ENCODE peak calls at places on chromosomes 3 and 15, in ten cellular contexts. One of them, this sample, is unnamed.

GRCh38 chr15:95405447-95405846 is 925.1 kb upstream of the NR2F2 start:
- DNase-seq in lower leg skin: no peak
- DNase-seq in caudate nucleus: no peak
- DNase-seq in activated CD4-positive, alpha-beta T cell treated with anti-CD3 and anti-CD28 coated beads for 1 hour: no peak
- DNase-seq in epithelial cell of esophagus: no peak
- DNase-seq in GM06990: no peak
- DNase-seq in nephron progenitor cell: no peak
- DNase-seq in non-pigmented ciliary epithelial cell: peak
- DNase-seq in stimulated activated CD8-positive, alpha-beta memory T cell treated with anti-CD3 and anti-CD28 coated beads, Interleukin-7, amount 100 ng/mL, for 1 hour: no peak
- DNase-seq in left cardiac atrium: no peak
- DNase-seq in this sample: no peak

GRCh38 chr3:183845608-183846288 is 20.4 kb upstream of the MAP6D1 start:
- DNase-seq in non-pigmented ciliary epithelial cell: no peak
- DNase-seq in nephron progenitor cell: no peak
- DNase-seq in activated CD4-positive, alpha-beta T cell treated with anti-CD3 and anti-CD28 coated beads for 1 hour: no peak
- DNase-seq in caudate nucleus: no peak
- DNase-seq in left cardiac atrium: no peak
- DNase-seq in epithelial cell of esophagus: peak
- DNase-seq in GM06990: no peak
- DNase-seq in stimulated activated CD8-positive, alpha-beta memory T cell treated with anti-CD3 and anti-CD28 coated beads, Interleukin-7, amount 100 ng/mL, for 1 hour: no peak
- DNase-seq in lower leg skin: no peak
- DNase-seq in this sample: no peak

GRCh38 chr3:14204605-14205284 is 26.1 kb downstream of the LSM3 start:
- DNase-seq in activated CD4-positive, alpha-beta T cell treated with anti-CD3 and anti-CD28 coated beads for 1 hour: no peak
- DNase-seq in epithelial cell of esophagus: no peak
- DNase-seq in nephron progenitor cell: no peak
- DNase-seq in GM06990: no peak
- DNase-seq in stimulated activated CD8-positive, alpha-beta memory T cell treated with anti-CD3 and anti-CD28 coated beads, Interleukin-7, amount 100 ng/mL, for 1 hour: no peak
- DNase-seq in left cardiac atrium: peak
- DNase-seq in caudate nucleus: no peak
- DNase-seq in lower leg skin: peak
- DNase-seq in non-pigmented ciliary epithelial cell: no peak
- DNase-seq in this sample: no peak

GRCh38 chr15:38065721-38066120 is 131.3 kb downstream of the TMCO5A start:
- DNase-seq in lower leg skin: no peak
- DNase-seq in non-pigmented ciliary epithelial cell: no peak
- DNase-seq in activated CD4-positive, alpha-beta T cell treated with anti-CD3 and anti-CD28 coated beads for 1 hour: no peak
- DNase-seq in epithelial cell of esophagus: peak
- DNase-seq in GM06990: no peak
- DNase-seq in nephron progenitor cell: no peak
- DNase-seq in left cardiac atrium: no peak
- DNase-seq in stimulated activated CD8-positive, alpha-beta memory T cell treated with anti-CD3 and anti-CD28 coated beads, Interleukin-7, amount 100 ng/mL, for 1 hour: no peak
- DNase-seq in caudate nucleus: no peak
- DNase-seq in this sample: no peak

GRCh38 chr15:85289677-85290365 is 90.6 kb upstream of the AKAP13 start:
- DNase-seq in non-pigmented ciliary epithelial cell: no peak
- DNase-seq in stimulated activated CD8-positive, alpha-beta memory T cell treated with anti-CD3 and anti-CD28 coated beads, Interleukin-7, amount 100 ng/mL, for 1 hour: no peak
- DNase-seq in GM06990: no peak
- DNase-seq in caudate nucleus: no peak
- DNase-seq in lower leg skin: peak
- DNase-seq in activated CD4-positive, alpha-beta T cell treated with anti-CD3 and anti-CD28 coated beads for 1 hour: no peak
- DNase-seq in left cardiac atrium: peak
- DNase-seq in epithelial cell of esophagus: peak
- DNase-seq in nephron progenitor cell: peak
- DNase-seq in this sample: no peak

GRCh38 chr3:150330872-150331271 is 77.2 kb upstream of the TSC22D2 start:
- DNase-seq in non-pigmented ciliary epithelial cell: no peak
- DNase-seq in left cardiac atrium: no peak
- DNase-seq in activated CD4-positive, alpha-beta T cell treated with anti-CD3 and anti-CD28 coated beads for 1 hour: no peak
- DNase-seq in epithelial cell of esophagus: no peak
- DNase-seq in stimulated activated CD8-positive, alpha-beta memory T cell treated with anti-CD3 and anti-CD28 coated beads, Interleukin-7, amount 100 ng/mL, for 1 hour: no peak
- DNase-seq in lower leg skin: no peak
- DNase-seq in GM06990: no peak
- DNase-seq in caudate nucleus: no peak
- DNase-seq in nephron progenitor cell: no peak
- DNase-seq in this sample: no peak

GRCh38 chr15:58247803-58248503 is 109.8 kb downstream of the AQP9 start:
- DNase-seq in caudate nucleus: no peak
- DNase-seq in GM06990: no peak
- DNase-seq in epithelial cell of esophagus: no peak
- DNase-seq in nephron progenitor cell: no peak
- DNase-seq in non-pigmented ciliary epithelial cell: no peak
- DNase-seq in stimulated activated CD8-positive, alpha-beta memory T cell treated with anti-CD3 and anti-CD28 coated beads, Interleukin-7, amount 100 ng/mL, for 1 hour: no peak
- DNase-seq in activated CD4-positive, alpha-beta T cell treated with anti-CD3 and anti-CD28 coated beads for 1 hour: no peak
- DNase-seq in left cardiac atrium: peak
- DNase-seq in lower leg skin: peak
- DNase-seq in this sample: no peak

GRCh38 chr3:66803206-66803605 is 194.9 kb upstream of the KBTBD8 start:
- DNase-seq in nephron progenitor cell: no peak
- DNase-seq in epithelial cell of esophagus: no peak
- DNase-seq in caudate nucleus: no peak
- DNase-seq in activated CD4-positive, alpha-beta T cell treated with anti-CD3 and anti-CD28 coated beads for 1 hour: no peak
- DNase-seq in left cardiac atrium: no peak
- DNase-seq in non-pigmented ciliary epithelial cell: no peak
- DNase-seq in stimulated activated CD8-positive, alpha-beta memory T cell treated with anti-CD3 and anti-CD28 coated beads, Interleukin-7, amount 100 ng/mL, for 1 hour: no peak
- DNase-seq in lower leg skin: no peak
- DNase-seq in GM06990: no peak
- DNase-seq in this sample: no peak

GRCh38 chr15:76674883-76675282 is 230.3 kb downstream of the SCAPER start:
- DNase-seq in non-pigmented ciliary epithelial cell: peak
- DNase-seq in activated CD4-positive, alpha-beta T cell treated with anti-CD3 and anti-CD28 coated beads for 1 hour: no peak
- DNase-seq in GM06990: no peak
- DNase-seq in stimulated activated CD8-positive, alpha-beta memory T cell treated with anti-CD3 and anti-CD28 coated beads, Interleukin-7, amount 100 ng/mL, for 1 hour: no peak
- DNase-seq in left cardiac atrium: no peak
- DNase-seq in nephron progenitor cell: no peak
- DNase-seq in epithelial cell of esophagus: peak
- DNase-seq in caudate nucleus: no peak
- DNase-seq in lower leg skin: no peak
- DNase-seq in this sample: peak

GRCh38 chr3:37628711-37629301 is 232.9 kb upstream of the CTDSPL start:
- DNase-seq in nephron progenitor cell: no peak
- DNase-seq in caudate nucleus: no peak
- DNase-seq in GM06990: no peak
- DNase-seq in lower leg skin: no peak
- DNase-seq in epithelial cell of esophagus: no peak
- DNase-seq in activated CD4-positive, alpha-beta T cell treated with anti-CD3 and anti-CD28 coated beads for 1 hour: no peak
- DNase-seq in stimulated activated CD8-positive, alpha-beta memory T cell treated with anti-CD3 and anti-CD28 coated beads, Interleukin-7, amount 100 ng/mL, for 1 hour: no peak
- DNase-seq in non-pigmented ciliary epithelial cell: no peak
- DNase-seq in left cardiac atrium: no peak
- DNase-seq in this sample: peak

GRCh38 chr3:158167737-158168469 is 58.0 kb downstream of the RSRC1 start:
- DNase-seq in activated CD4-positive, alpha-beta T cell treated with anti-CD3 and anti-CD28 coated beads for 1 hour: no peak
- DNase-seq in GM06990: no peak
- DNase-seq in stimulated activated CD8-positive, alpha-beta memory T cell treated with anti-CD3 and anti-CD28 coated beads, Interleukin-7, amount 100 ng/mL, for 1 hour: no peak
- DNase-seq in caudate nucleus: no peak
- DNase-seq in non-pigmented ciliary epithelial cell: peak
- DNase-seq in nephron progenitor cell: no peak
- DNase-seq in epithelial cell of esophagus: peak
- DNase-seq in lower leg skin: no peak
- DNase-seq in left cardiac atrium: no peak
- DNase-seq in this sample: peak

GRCh38 chr3:16529264-16529663 is 15.8 kb upstream of the RFTN1 start:
- DNase-seq in GM06990: no peak
- DNase-seq in left cardiac atrium: no peak
- DNase-seq in nephron progenitor cell: no peak
- DNase-seq in stimulated activated CD8-positive, alpha-beta memory T cell treated with anti-CD3 and anti-CD28 coated beads, Interleukin-7, amount 100 ng/mL, for 1 hour: no peak
- DNase-seq in non-pigmented ciliary epithelial cell: no peak
- DNase-seq in activated CD4-positive, alpha-beta T cell treated with anti-CD3 and anti-CD28 coated beads for 1 hour: no peak
- DNase-seq in lower leg skin: no peak
- DNase-seq in epithelial cell of esophagus: no peak
- DNase-seq in caudate nucleus: no peak
- DNase-seq in this sample: no peak

GRCh38 chr15:98844261-98844660 is 163.3 kb downstream of the PGPEP1L start:
- DNase-seq in epithelial cell of esophagus: no peak
- DNase-seq in nephron progenitor cell: no peak
- DNase-seq in GM06990: no peak
- DNase-seq in left cardiac atrium: no peak
- DNase-seq in stimulated activated CD8-positive, alpha-beta memory T cell treated with anti-CD3 and anti-CD28 coated beads, Interleukin-7, amount 100 ng/mL, for 1 hour: no peak
- DNase-seq in caudate nucleus: no peak
- DNase-seq in non-pigmented ciliary epithelial cell: no peak
- DNase-seq in activated CD4-positive, alpha-beta T cell treated with anti-CD3 and anti-CD28 coated beads for 1 hour: no peak
- DNase-seq in lower leg skin: no peak
- DNase-seq in this sample: no peak

GRCh38 chr3:190265795-190266194 is 56.5 kb downstream of the CLDN1 start:
- DNase-seq in left cardiac atrium: no peak
- DNase-seq in nephron progenitor cell: no peak
- DNase-seq in caudate nucleus: no peak
- DNase-seq in lower leg skin: peak
- DNase-seq in activated CD4-positive, alpha-beta T cell treated with anti-CD3 and anti-CD28 coated beads for 1 hour: no peak
- DNase-seq in non-pigmented ciliary epithelial cell: peak
- DNase-seq in epithelial cell of esophagus: peak
- DNase-seq in stimulated activated CD8-positive, alpha-beta memory T cell treated with anti-CD3 and anti-CD28 coated beads, Interleukin-7, amount 100 ng/mL, for 1 hour: no peak
- DNase-seq in GM06990: no peak
- DNase-seq in this sample: peak

GRCh38 chr15:34986326-34987181 is 1.5 kb downstream of the ZNF770 start:
- DNase-seq in lower leg skin: no peak
- DNase-seq in activated CD4-positive, alpha-beta T cell treated with anti-CD3 and anti-CD28 coated beads for 1 hour: no peak
- DNase-seq in epithelial cell of esophagus: peak
- DNase-seq in non-pigmented ciliary epithelial cell: no peak
- DNase-seq in caudate nucleus: no peak
- DNase-seq in GM06990: no peak
- DNase-seq in nephron progenitor cell: peak
- DNase-seq in stimulated activated CD8-positive, alpha-beta memory T cell treated with anti-CD3 and anti-CD28 coated beads, Interleukin-7, amount 100 ng/mL, for 1 hour: no peak
- DNase-seq in left cardiac atrium: no peak
- DNase-seq in this sample: no peak

GRCh38 chr3:71078723-71079525 is 504.6 kb downstream of the FOXP1 start:
- DNase-seq in nephron progenitor cell: no peak
- DNase-seq in activated CD4-positive, alpha-beta T cell treated with anti-CD3 and anti-CD28 coated beads for 1 hour: no peak
- DNase-seq in caudate nucleus: no peak
- DNase-seq in epithelial cell of esophagus: no peak
- DNase-seq in left cardiac atrium: no peak
- DNase-seq in GM06990: no peak
- DNase-seq in stimulated activated CD8-positive, alpha-beta memory T cell treated with anti-CD3 and anti-CD28 coated beads, Interleukin-7, amount 100 ng/mL, for 1 hour: no peak
- DNase-seq in non-pigmented ciliary epithelial cell: no peak
- DNase-seq in lower leg skin: no peak
- DNase-seq in this sample: no peak

GRCh38 chr15:29822100-29822684 is at the start of gene TJP1:
- DNase-seq in GM06990: no peak
- DNase-seq in non-pigmented ciliary epithelial cell: no peak
- DNase-seq in nephron progenitor cell: peak
- DNase-seq in caudate nucleus: peak
- DNase-seq in activated CD4-positive, alpha-beta T cell treated with anti-CD3 and anti-CD28 coated beads for 1 hour: no peak
- DNase-seq in left cardiac atrium: peak
- DNase-seq in epithelial cell of esophagus: peak
- DNase-seq in stimulated activated CD8-positive, alpha-beta memory T cell treated with anti-CD3 and anti-CD28 coated beads, Interleukin-7, amount 100 ng/mL, for 1 hour: no peak
- DNase-seq in lower leg skin: peak
- DNase-seq in this sample: no peak

GRCh38 chr3:171321241-171321640 is 139.0 kb downstream of the TNIK start:
- DNase-seq in non-pigmented ciliary epithelial cell: no peak
- DNase-seq in activated CD4-positive, alpha-beta T cell treated with anti-CD3 and anti-CD28 coated beads for 1 hour: no peak
- DNase-seq in left cardiac atrium: no peak
- DNase-seq in lower leg skin: no peak
- DNase-seq in epithelial cell of esophagus: no peak
- DNase-seq in GM06990: no peak
- DNase-seq in nephron progenitor cell: no peak
- DNase-seq in caudate nucleus: no peak
- DNase-seq in stimulated activated CD8-positive, alpha-beta memory T cell treated with anti-CD3 and anti-CD28 coated beads, Interleukin-7, amount 100 ng/mL, for 1 hour: no peak
- DNase-seq in this sample: no peak

GRCh38 chr15:77033417-77033728 is 37.5 kb downstream of the TSPAN3 start:
- DNase-seq in GM06990: no peak
- DNase-seq in non-pigmented ciliary epithelial cell: no peak
- DNase-seq in caudate nucleus: no peak
- DNase-seq in lower leg skin: no peak
- DNase-seq in nephron progenitor cell: no peak
- DNase-seq in stimulated activated CD8-positive, alpha-beta memory T cell treated with anti-CD3 and anti-CD28 coated beads, Interleukin-7, amount 100 ng/mL, for 1 hour: no peak
- DNase-seq in activated CD4-positive, alpha-beta T cell treated with anti-CD3 and anti-CD28 coated beads for 1 hour: no peak
- DNase-seq in left cardiac atrium: no peak
- DNase-seq in epithelial cell of esophagus: no peak
- DNase-seq in this sample: no peak

GRCh38 chr3:72227536-72228070 is 442.7 kb upstream of the PROK2 start:
- DNase-seq in caudate nucleus: no peak
- DNase-seq in lower leg skin: no peak
- DNase-seq in GM06990: no peak
- DNase-seq in epithelial cell of esophagus: no peak
- DNase-seq in left cardiac atrium: no peak
- DNase-seq in nephron progenitor cell: no peak
- DNase-seq in stimulated activated CD8-positive, alpha-beta memory T cell treated with anti-CD3 and anti-CD28 coated beads, Interleukin-7, amount 100 ng/mL, for 1 hour: no peak
- DNase-seq in activated CD4-positive, alpha-beta T cell treated with anti-CD3 and anti-CD28 coated beads for 1 hour: no peak
- DNase-seq in non-pigmented ciliary epithelial cell: no peak
- DNase-seq in this sample: no peak

GRCh38 chr3:16455946-16456345 is 57.6 kb downstream of the RFTN1 start:
- DNase-seq in epithelial cell of esophagus: no peak
- DNase-seq in nephron progenitor cell: no peak
- DNase-seq in stimulated activated CD8-positive, alpha-beta memory T cell treated with anti-CD3 and anti-CD28 coated beads, Interleukin-7, amount 100 ng/mL, for 1 hour: no peak
- DNase-seq in GM06990: no peak
- DNase-seq in non-pigmented ciliary epithelial cell: no peak
- DNase-seq in caudate nucleus: no peak
- DNase-seq in lower leg skin: no peak
- DNase-seq in activated CD4-positive, alpha-beta T cell treated with anti-CD3 and anti-CD28 coated beads for 1 hour: no peak
- DNase-seq in left cardiac atrium: no peak
- DNase-seq in this sample: no peak

GRCh38 chr15:73755481-73755880 is 2.3 kb upstream of the INSYN1 start:
- DNase-seq in GM06990: no peak
- DNase-seq in epithelial cell of esophagus: no peak
- DNase-seq in caudate nucleus: no peak
- DNase-seq in left cardiac atrium: no peak
- DNase-seq in nephron progenitor cell: no peak
- DNase-seq in activated CD4-positive, alpha-beta T cell treated with anti-CD3 and anti-CD28 coated beads for 1 hour: no peak
- DNase-seq in stimulated activated CD8-positive, alpha-beta memory T cell treated with anti-CD3 and anti-CD28 coated beads, Interleukin-7, amount 100 ng/mL, for 1 hour: no peak
- DNase-seq in non-pigmented ciliary epithelial cell: no peak
- DNase-seq in lower leg skin: no peak
- DNase-seq in this sample: no peak

GRCh38 chr3:127709320-127710060 is 36.7 kb downstream of the ABTB1 start:
- DNase-seq in GM06990: no peak
- DNase-seq in nephron progenitor cell: no peak
- DNase-seq in stimulated activated CD8-positive, alpha-beta memory T cell treated with anti-CD3 and anti-CD28 coated beads, Interleukin-7, amount 100 ng/mL, for 1 hour: no peak
- DNase-seq in left cardiac atrium: no peak
- DNase-seq in epithelial cell of esophagus: no peak
- DNase-seq in activated CD4-positive, alpha-beta T cell treated with anti-CD3 and anti-CD28 coated beads for 1 hour: no peak
- DNase-seq in non-pigmented ciliary epithelial cell: no peak
- DNase-seq in caudate nucleus: no peak
- DNase-seq in lower leg skin: no peak
- DNase-seq in this sample: no peak

GRCh38 chr15:78047631-78048409 is 29.7 kb downstream of the TBC1D2B start:
- DNase-seq in non-pigmented ciliary epithelial cell: no peak
- DNase-seq in caudate nucleus: no peak
- DNase-seq in epithelial cell of esophagus: no peak
- DNase-seq in activated CD4-positive, alpha-beta T cell treated with anti-CD3 and anti-CD28 coated beads for 1 hour: no peak
- DNase-seq in stimulated activated CD8-positive, alpha-beta memory T cell treated with anti-CD3 and anti-CD28 coated beads, Interleukin-7, amount 100 ng/mL, for 1 hour: no peak
- DNase-seq in nephron progenitor cell: no peak
- DNase-seq in lower leg skin: peak
- DNase-seq in left cardiac atrium: peak
- DNase-seq in GM06990: no peak
- DNase-seq in this sample: no peak

GRCh38 chr3:194327414-194328079 is 23.6 kb downstream of the CPN2 start:
- DNase-seq in epithelial cell of esophagus: peak
- DNase-seq in stimulated activated CD8-positive, alpha-beta memory T cell treated with anti-CD3 and anti-CD28 coated beads, Interleukin-7, amount 100 ng/mL, for 1 hour: no peak
- DNase-seq in left cardiac atrium: no peak
- DNase-seq in caudate nucleus: no peak
- DNase-seq in non-pigmented ciliary epithelial cell: no peak
- DNase-seq in lower leg skin: no peak
- DNase-seq in nephron progenitor cell: no peak
- DNase-seq in activated CD4-positive, alpha-beta T cell treated with anti-CD3 and anti-CD28 coated beads for 1 hour: no peak
- DNase-seq in GM06990: no peak
- DNase-seq in this sample: no peak

GRCh38 chr3:32816439-32817194 is 1.2 kb upstream of the TRIM71 start:
- DNase-seq in non-pigmented ciliary epithelial cell: no peak
- DNase-seq in epithelial cell of esophagus: peak
- DNase-seq in activated CD4-positive, alpha-beta T cell treated with anti-CD3 and anti-CD28 coated beads for 1 hour: no peak
- DNase-seq in lower leg skin: no peak
- DNase-seq in left cardiac atrium: no peak
- DNase-seq in GM06990: peak
- DNase-seq in nephron progenitor cell: peak
- DNase-seq in stimulated activated CD8-positive, alpha-beta memory T cell treated with anti-CD3 and anti-CD28 coated beads, Interleukin-7, amount 100 ng/mL, for 1 hour: no peak
- DNase-seq in caudate nucleus: peak
- DNase-seq in this sample: peak

GRCh38 chr3:141243295-141243707 is 11.7 kb downstream of the PXYLP1 start:
- DNase-seq in GM06990: no peak
- DNase-seq in non-pigmented ciliary epithelial cell: no peak
- DNase-seq in activated CD4-positive, alpha-beta T cell treated with anti-CD3 and anti-CD28 coated beads for 1 hour: peak
- DNase-seq in lower leg skin: no peak
- DNase-seq in caudate nucleus: peak
- DNase-seq in epithelial cell of esophagus: peak
- DNase-seq in stimulated activated CD8-positive, alpha-beta memory T cell treated with anti-CD3 and anti-CD28 coated beads, Interleukin-7, amount 100 ng/mL, for 1 hour: no peak
- DNase-seq in nephron progenitor cell: peak
- DNase-seq in left cardiac atrium: no peak
- DNase-seq in this sample: no peak

GRCh38 chr15:66269326-66270090 is 16.0 kb upstream of the MEGF11 start:
- DNase-seq in GM06990: no peak
- DNase-seq in non-pigmented ciliary epithelial cell: no peak
- DNase-seq in lower leg skin: no peak
- DNase-seq in epithelial cell of esophagus: peak
- DNase-seq in caudate nucleus: no peak
- DNase-seq in nephron progenitor cell: peak
- DNase-seq in activated CD4-positive, alpha-beta T cell treated with anti-CD3 and anti-CD28 coated beads for 1 hour: no peak
- DNase-seq in left cardiac atrium: no peak
- DNase-seq in stimulated activated CD8-positive, alpha-beta memory T cell treated with anti-CD3 and anti-CD28 coated beads, Interleukin-7, amount 100 ng/mL, for 1 hour: no peak
- DNase-seq in this sample: no peak